ENCODE peak calls at places on chromosome 21, in four cellular contexts. One of them, this sample, is unnamed.

GRCh38 chr21:28423521-28423920 is 569.2 kb downstream of the LTN1 start:
- DNase-seq in T follicular helper cell: no peak
- DNase-seq in naive B cell: no peak
- DNase-seq in NCI-H526 treated with DMSO at 0.1 percent for 48 hours: no peak
- DNase-seq in this sample: no peak

GRCh38 chr21:28773036-28773435 is 219.6 kb downstream of the LTN1 start:
- DNase-seq in NCI-H526 treated with DMSO at 0.1 percent for 48 hours: no peak
- DNase-seq in T follicular helper cell: no peak
- DNase-seq in naive B cell: no peak
- DNase-seq in this sample: no peak

GRCh38 chr21:36749935-36750578 is 51.1 kb downstream of the SIM2 start:
- DNase-seq in NCI-H526 treated with DMSO at 0.1 percent for 48 hours: no peak
- DNase-seq in naive B cell: no peak
- DNase-seq in T follicular helper cell: no peak
- DNase-seq in this sample: no peak

GRCh38 chr21:35051287-35051818 is 2.3 kb upstream of the RUNX1 start:
- DNase-seq in T follicular helper cell: peak; percentile 75
- DNase-seq in NCI-H526 treated with DMSO at 0.1 percent for 48 hours: peak; percentile 48
- DNase-seq in naive B cell: peak; percentile 61
- DNase-seq in this sample: peak; percentile 56

GRCh38 chr21:17440955-17441354 is 71.9 kb upstream of the CXADR start:
- DNase-seq in NCI-H526 treated with DMSO at 0.1 percent for 48 hours: no peak
- DNase-seq in T follicular helper cell: no peak
- DNase-seq in naive B cell: no peak
- DNase-seq in this sample: no peak

GRCh38 chr21:44547656-44548331 is 3.5 kb downstream of the KRTAP10-2 start:
- DNase-seq in T follicular helper cell: no peak
- DNase-seq in NCI-H526 treated with DMSO at 0.1 percent for 48 hours: no peak
- DNase-seq in naive B cell: no peak
- DNase-seq in this sample: no peak

GRCh38 chr21:45001134-45002095 is 61.6 kb downstream of the SLX9 start:
- DNase-seq in NCI-H526 treated with DMSO at 0.1 percent for 48 hours: no peak
- DNase-seq in naive B cell: no peak
- DNase-seq in T follicular helper cell: no peak
- DNase-seq in this sample: no peak

GRCh38 chr21:37748351-37748750 is 167.9 kb downstream of the KCNJ6 start:
- DNase-seq in NCI-H526 treated with DMSO at 0.1 percent for 48 hours: peak; percentile 30
- DNase-seq in naive B cell: no peak
- DNase-seq in T follicular helper cell: no peak
- DNase-seq in this sample: no peak

GRCh38 chr21:46006547-46007497 is 25.3 kb downstream of the COL6A1 start:
- DNase-seq in naive B cell: no peak
- DNase-seq in NCI-H526 treated with DMSO at 0.1 percent for 48 hours: no peak
- DNase-seq in T follicular helper cell: no peak
- DNase-seq in this sample: no peak

GRCh38 chr21:42438316-42439205 is 34.9 kb downstream of the UBASH3A start:
- DNase-seq in NCI-H526 treated with DMSO at 0.1 percent for 48 hours: no peak
- DNase-seq in naive B cell: no peak
- DNase-seq in T follicular helper cell: no peak
- DNase-seq in this sample: no peak

GRCh38 chr21:27647921-27648320 is 681.0 kb upstream of the ADAMTS5 start:
- DNase-seq in T follicular helper cell: no peak
- DNase-seq in NCI-H526 treated with DMSO at 0.1 percent for 48 hours: no peak
- DNase-seq in naive B cell: no peak
- DNase-seq in this sample: no peak

GRCh38 chr21:32245971-32246370 is 32.9 kb downstream of the MIS18A start:
- DNase-seq in NCI-H526 treated with DMSO at 0.1 percent for 48 hours: no peak
- DNase-seq in T follicular helper cell: no peak
- DNase-seq in naive B cell: no peak
- DNase-seq in this sample: no peak

GRCh38 chr21:33947451-33948095 is 32.0 kb upstream of the ATP5PO start:
- DNase-seq in NCI-H526 treated with DMSO at 0.1 percent for 48 hours: no peak
- DNase-seq in naive B cell: no peak
- DNase-seq in T follicular helper cell: peak; percentile 86
- DNase-seq in this sample: peak; percentile 73

GRCh38 chr21:42348762-42349161 is 2.0 kb downstream of the TFF2 start:
- DNase-seq in NCI-H526 treated with DMSO at 0.1 percent for 48 hours: no peak
- DNase-seq in T follicular helper cell: no peak
- DNase-seq in naive B cell: no peak
- DNase-seq in this sample: no peak

GRCh38 chr21:46544003-46544402 is 60.9 kb downstream of the S100B start:
- DNase-seq in NCI-H526 treated with DMSO at 0.1 percent for 48 hours: no peak
- DNase-seq in naive B cell: no peak
- DNase-seq in T follicular helper cell: no peak
- DNase-seq in this sample: no peak

GRCh38 chr21:33394260-33394659 is 9.0 kb upstream of the IFNGR2 start:
- DNase-seq in T follicular helper cell: no peak
- DNase-seq in NCI-H526 treated with DMSO at 0.1 percent for 48 hours: no peak
- DNase-seq in naive B cell: no peak
- DNase-seq in this sample: no peak